ENCODE peak calls at places on chromosomes 13 and 19, in ten cellular contexts. N is left ventricle myocardium inferior; F is dorsolateral prefrontal cortex; V is small intestine; D is heart right ventricle; I is CD8-positive, alpha-beta memory T cell; A is IMR-90; J is aorta; Z is cardiac muscle cell; L is mesendoderm. W is an unnamed sample. For H3K27me3, the result is how much of the 10 kb centered on the place peaks cover.

GRCh38 chr19:6730153-6730804 is 7.1 kb downstream of the GPR108 start:
- DNase-seq in N (no peak), F (no peak), V (peak), D (no peak), I (no peak), A (no peak), J (peak), Z (peak), L (peak), W (peak)

GRCh38 chr19:42879613-42880012 is at the start of gene PSG1:
- DNase-seq in N (no peak), F (no peak), V (no peak), D (no peak), I (no peak), A (no peak), J (no peak), Z (no peak), L (no peak), W (no peak)

GRCh38 chr19:38849746-38850230 is at the start of gene HNRNPL:
- DNase-seq in N (no peak), F (peak), V (no peak), D (peak), I (peak), A (no peak), J (peak), Z (no peak), L (no peak), W (peak)

GRCh38 chr13:51645154-51645650 is 60.9 kb downstream of the WDFY2 start:
- DNase-seq in N (no peak), F (no peak), V (no peak), D (no peak), I (peak), A (peak), J (no peak), Z (no peak), L (peak), W (no peak)

GRCh38 chr19:13017306-13018036 is 22.2 kb downstream of the NFIX start:
- DNase-seq in N (no peak), F (no peak), V (no peak), D (no peak), I (no peak), A (no peak), J (no peak), Z (no peak), L (peak), W (no peak)

GRCh38 chr13:47959468-47960088 is 41.5 kb downstream of the SUCLA2 start:
- DNase-seq in N (no peak), F (no peak), V (no peak), D (no peak), I (no peak), A (no peak), J (no peak), Z (no peak), L (peak), W (no peak)

GRCh38 chr19:10727599-10728250 is 9.8 kb downstream of the DNM2 start:
- DNase-seq in N (no peak), F (no peak), V (no peak), D (no peak), I (no peak), A (no peak), J (no peak), Z (no peak), L (no peak), W (no peak)

GRCh38 chr19:23758187-23759074 is at the start of gene ZNF681:
- DNase-seq in N (peak), F (peak), V (peak), D (peak), I (peak), A (peak), J (peak), Z (peak), L (peak), W (peak)

GRCh38 chr19:57165846-57166245 is 1.4 kb downstream of the DUXA start:
- DNase-seq in N (no peak), F (no peak), V (no peak), D (no peak), I (no peak), A (no peak), J (no peak), Z (no peak), L (no peak), W (no peak)

GRCh38 chr13:40389081-40389641 is 277.3 kb downstream of the FOXO1 start:
- DNase-seq in N (no peak), F (no peak), V (peak), D (no peak), I (peak), A (no peak), J (no peak), Z (no peak), L (no peak), W (no peak)

GRCh38 chr19:18023596-18024212 is 15.7 kb downstream of the ARRDC2 start:
- DNase-seq in N (peak), F (no peak), V (peak), D (peak), I (peak), A (no peak), J (peak), Z (no peak), L (no peak), W (peak)

GRCh38 chr13:33388254-33388998 is 102.9 kb upstream of the STARD13 start:
- DNase-seq in N (no peak), F (no peak), V (peak), D (no peak), I (no peak), A (no peak), J (no peak), Z (peak), L (no peak), W (no peak)

GRCh38 chr13:95707442-95708389 is 30.8 kb downstream of the DNAJC3 start:
- DNase-seq in N (no peak), F (no peak), V (no peak), D (no peak), I (no peak), A (no peak), J (no peak), Z (no peak), L (no peak), W (no peak)

GRCh38 chr13:109734002-109734785 is 52.2 kb downstream of the IRS2 start:
- DNase-seq in N (no peak), F (no peak), V (no peak), D (no peak), I (no peak), A (no peak), J (no peak), Z (no peak), L (no peak), W (no peak)

GRCh38 chr13:114019367-114019766 is 45.5 kb upstream of the C13orf46 start:
- DNase-seq in N (no peak), F (no peak), V (no peak), D (no peak), I (peak), A (no peak), J (no peak), Z (no peak), L (peak), W (no peak)

GRCh38 chr13:50731400-50731799 is 112.1 kb downstream of the DLEU7 start:
- DNase-seq in N (no peak), F (no peak), V (no peak), D (no peak), I (no peak), A (peak), J (no peak), Z (no peak), L (no peak), W (no peak)

GRCh38 chr19:3670796-3671679 is 29.2 kb downstream of the PIP5K1C start:
- DNase-seq in N (peak), F (no peak), V (no peak), D (peak), I (no peak), A (peak), J (peak), Z (no peak), L (no peak), W (peak)

GRCh38 chr13:73090812-73091187 is 32.0 kb downstream of the KLF5 start:
- DNase-seq in N (no peak), F (no peak), V (no peak), D (no peak), I (no peak), A (no peak), J (no peak), Z (no peak), L (no peak), W (no peak)

GRCh38 chr13:51715613-51716012 is 88.3 kb downstream of the DHRS12 start:
- DNase-seq in N (no peak), F (no peak), V (no peak), D (no peak), I (no peak), A (no peak), J (no peak), Z (no peak), L (no peak), W (no peak)

GRCh38 chr19:57052102-57052501 is 67.7 kb upstream of the USP29 start:
- DNase-seq in N (peak), F (no peak), V (no peak), D (no peak), I (no peak), A (no peak), J (no peak), Z (no peak), L (no peak), W (no peak)

GRCh38 chr13:105611424-105611823 is 924.0 kb downstream of the EFNB2 start:
- DNase-seq in N (no peak), F (no peak), V (no peak), D (no peak), I (no peak), A (peak), J (no peak), Z (peak), L (peak), W (no peak)

GRCh38 chr13:26678330-26678729 is 82.3 kb downstream of the GPR12 start:
- DNase-seq in N (no peak), F (no peak), V (no peak), D (no peak), I (no peak), A (no peak), J (no peak), Z (no peak), L (no peak), W (no peak)

GRCh38 chr19:1221141-1221903 is 15.7 kb downstream of the STK11 start:
- DNase-seq in N (peak), F (peak), V (no peak), D (peak), I (no peak), A (peak), J (peak), Z (no peak), L (no peak), W (no peak)

GRCh38 chr13:95226476-95226875 is 74.8 kb downstream of the ABCC4 start:
- DNase-seq in N (no peak), F (no peak), V (peak), D (no peak), I (no peak), A (no peak), J (no peak), Z (no peak), L (no peak), W (no peak)

GRCh38 chr19:50465986-50466771 is 10.1 kb upstream of the EMC10 start:
- DNase-seq in N (no peak), F (no peak), V (peak), D (no peak), I (no peak), A (no peak), J (no peak), Z (peak), L (peak), W (peak)

GRCh38 chr19:15251749-15252397 is 19.6 kb upstream of the EPHX3 start:
- DNase-seq in N (peak), F (no peak), V (no peak), D (peak), I (no peak), A (peak), J (peak), Z (peak), L (peak), W (peak)

GRCh38 chr19:35177377-35178274 is 23.1 kb downstream of the FXYD5 start:
- DNase-seq in N (no peak), F (no peak), V (no peak), D (no peak), I (no peak), A (no peak), J (no peak), Z (no peak), L (no peak), W (no peak)

GRCh38 chr13:51621597-51621996 is 37.3 kb downstream of the WDFY2 start:
- DNase-seq in N (no peak), F (no peak), V (no peak), D (no peak), I (no peak), A (no peak), J (no peak), Z (no peak), L (no peak), W (no peak)

GRCh38 chr13:84609716-84610115 is 727.4 kb upstream of the SLITRK1 start:
- DNase-seq in N (no peak), F (no peak), V (no peak), D (no peak), I (no peak), A (peak), J (no peak), Z (no peak), L (no peak), W (no peak)

GRCh38 chr13:93227280-93227905 is 786 bp downstream of the GPC6 start:
- DNase-seq in N (no peak), F (no peak), V (no peak), D (no peak), I (no peak), A (peak), J (peak), Z (peak), L (peak), W (peak)

GRCh38 chr13:98976338-98976737 is 1.5 kb downstream of the DOCK9 start:
- DNase-seq in N (no peak), F (no peak), V (no peak), D (no peak), I (no peak), A (peak), J (no peak), Z (no peak), L (no peak), W (no peak)

DNA sequence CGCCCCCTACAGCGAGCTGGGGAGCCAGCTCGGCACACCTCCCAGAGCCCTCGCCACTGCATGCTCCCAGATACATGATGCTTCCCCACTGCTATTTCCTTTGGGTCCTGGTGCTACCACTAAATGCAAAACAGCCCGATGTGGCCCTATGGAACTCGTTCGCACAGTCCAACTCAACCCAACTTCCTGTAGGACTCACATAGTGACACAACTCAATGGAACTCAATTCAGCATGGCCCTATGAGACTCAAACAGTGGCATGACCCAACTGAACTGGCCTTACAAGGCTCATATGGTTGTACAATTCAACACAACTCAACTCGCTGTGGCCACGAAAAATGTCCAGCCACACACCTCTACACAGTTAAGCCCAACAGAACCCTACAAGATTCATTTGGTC is 3.5 kb downstream of the KCNA7 start:
- DNase-seq in N (no peak), F (no peak), V (no peak), D (no peak), I (no peak), A (no peak), J (no peak), Z (no peak), L (no peak), W (no peak)
- H3K27me3 ChIP-seq in N (half or more), F (half or more), V (under half), D (half or more), I (under half), A (half or more), J (under half), Z (under half), L (under half), W (half or more)

GRCh38 chr13:45216193-45216592 is 15.3 kb upstream of the KCTD4 start:
- DNase-seq in N (no peak), F (no peak), V (no peak), D (no peak), I (no peak), A (no peak), J (no peak), Z (no peak), L (no peak), W (no peak)

GRCh38 chr13:45219938-45220375 is 19.1 kb upstream of the KCTD4 start:
- DNase-seq in N (no peak), F (no peak), V (peak), D (no peak), I (no peak), A (peak), J (no peak), Z (no peak), L (peak), W (no peak)

GRCh38 chr13:45218689-45219088 is 17.8 kb upstream of the KCTD4 start:
- DNase-seq in N (no peak), F (no peak), V (no peak), D (no peak), I (no peak), A (no peak), J (no peak), Z (no peak), L (no peak), W (no peak)

GRCh38 chr13:45220403-45220802 is 19.6 kb upstream of the KCTD4 start:
- DNase-seq in N (no peak), F (no peak), V (no peak), D (no peak), I (no peak), A (no peak), J (no peak), Z (no peak), L (no peak), W (no peak)

GRCh38 chr13:45219123-45219891 is 18.5 kb upstream of the KCTD4 start:
- DNase-seq in N (no peak), F (no peak), V (peak), D (no peak), I (no peak), A (no peak), J (no peak), Z (no peak), L (no peak), W (no peak)
- H3K27ac ChIP-seq in N (peak), F (no peak), V (no peak), D (no peak), I (no peak), A (no peak), J (no peak), Z (no peak), L (no peak), W (no peak)

GRCh38 chr19:58317481-58318072 is 9.2 kb upstream of the ZSCAN22 start:
- DNase-seq in N (no peak), F (no peak), V (no peak), D (no peak), I (no peak), A (peak), J (no peak), Z (peak), L (peak), W (no peak)
- H3K4me3 ChIP-seq in N (no peak), F (no peak), V (no peak), D (no peak), I (no peak), A (no peak), J (no peak), Z (no peak), L (no peak), W (no peak)

GRCh38 chr19:30228726-30229523 is 143.3 kb upstream of the ZNF536 start:
- DNase-seq in N (no peak), F (no peak), V (no peak), D (no peak), I (no peak), A (peak), J (no peak), Z (peak), L (peak), W (no peak)
- H3K27me3 ChIP-seq in N (half or more), F (under half), V (under half), D (half or more), I (under half), A (half or more), J (under half), Z (half or more), L (under half), W (under half)

GRCh38 chr13:101648766-101649489 is 196.5 kb downstream of the ITGBL1 start:
- DNase-seq in N (no peak), F (no peak), V (no peak), D (no peak), I (no peak), A (no peak), J (no peak), Z (no peak), L (no peak), W (no peak)
- H3K27ac ChIP-seq in N (no peak), F (no peak), V (no peak), D (no peak), I (no peak), A (no peak), J (no peak), Z (no peak), L (no peak), W (no peak)

W was measured in left lung.